ENCODE peak calls at places on chromosomes 1 and 21, in five cellular contexts. W is GM06990, J is cardiac fibroblast, X is epithelial cell of esophagus, L is astrocyte. Z is an unnamed sample.

GRCh38 chr1:184242507-184242943 is 144.3 kb upstream of the C1orf21 start:
- DNase-seq in X (peak), J (peak), W (no peak), L (peak), Z (peak)

GRCh38 chr21:42080788-42081083 is 9.6 kb downstream of the UMODL1 start:
- DNase-seq in L (peak), W (no peak), X (peak), J (peak), Z (peak)

GRCh38 chr1:21258331-21259134 is 31.7 kb downstream of the ECE1 start:
- DNase-seq in X (peak), J (no peak), W (no peak), L (no peak), Z (no peak)

GRCh38 chr1:77803371-77803770 is 23.9 kb downstream of the MIGA1 start:
- DNase-seq in W (no peak), L (no peak), X (no peak), J (no peak), Z (no peak)

GRCh38 chr1:178344513-178345077 is 152.2 kb downstream of the CLEC20A start:
- DNase-seq in L (peak), W (no peak), J (peak), X (peak), Z (peak)

GRCh38 chr1:194647118-194647517 is 1460.7 kb upstream of the B3GALT2 start:
- DNase-seq in W (no peak), X (no peak), J (no peak), L (no peak), Z (no peak)

GRCh38 chr1:98121661-98122060 is 200.8 kb upstream of the DPYD start:
- DNase-seq in W (no peak), X (no peak), L (peak), J (no peak), Z (no peak)

GRCh38 chr1:225897595-225898514 is 8.9 kb upstream of the LEFTY1 start:
- DNase-seq in J (no peak), L (no peak), X (no peak), W (no peak), Z (no peak)

GRCh38 chr1:178057863-178058576 is 35.9 kb upstream of the RASAL2 start:
- DNase-seq in L (peak), X (peak), W (no peak), J (peak), Z (peak)

GRCh38 chr1:182599339-182599738 is 4.8 kb downstream of the RGS16 start:
- DNase-seq in X (no peak), L (no peak), J (no peak), W (no peak), Z (no peak)

GRCh38 chr1:53669511-53670191 is 69.3 kb downstream of the GLIS1 start:
- DNase-seq in J (no peak), X (no peak), L (peak), W (no peak), Z (no peak)

GRCh38 chr1:236175642-236176336 is 33.5 kb downstream of the GPR137B start:
- DNase-seq in L (no peak), X (no peak), J (no peak), W (no peak), Z (no peak)

GRCh38 chr1:81799939-81800740 is 594 bp upstream of the ADGRL2 start:
- DNase-seq in L (peak), J (peak), X (peak), W (peak), Z (peak)

GRCh38 chr1:214764502-214764901 is 161.5 kb downstream of the CENPF start:
- DNase-seq in W (no peak), L (no peak), X (no peak), J (no peak), Z (no peak)

DNA sequence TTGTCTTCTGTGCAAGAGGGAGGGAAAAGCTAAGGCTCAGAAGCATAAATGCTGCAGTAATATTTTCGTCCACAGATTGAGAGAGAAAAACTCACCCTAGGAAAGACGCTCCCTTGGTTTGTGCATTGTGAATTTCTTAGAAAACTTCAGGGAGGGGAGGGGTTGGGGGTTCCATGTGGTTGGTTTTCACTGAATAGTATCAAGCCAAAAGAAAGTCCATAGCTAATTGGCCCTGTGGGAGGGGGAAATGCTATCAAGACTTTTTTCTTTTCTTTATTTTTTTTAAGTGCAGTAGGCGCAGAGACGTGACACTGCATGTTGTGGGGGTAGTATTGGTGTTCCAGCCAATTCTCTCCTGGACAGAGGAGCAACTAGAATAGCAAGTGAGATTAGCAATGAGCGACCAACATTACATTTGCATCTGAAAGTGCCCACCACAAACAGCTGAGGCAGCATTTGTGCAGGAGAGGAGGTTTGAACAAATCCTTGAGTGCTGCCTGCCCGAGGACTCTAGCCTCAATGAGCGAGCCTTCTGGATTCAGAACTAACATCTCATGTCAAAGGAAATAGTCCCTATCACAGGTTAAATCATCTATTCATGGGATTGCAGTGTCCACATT is 118.1 kb upstream of the MARK1 start:
- DNase-seq in X (no peak), J (no peak), W (no peak), L (no peak), Z (no peak)
- H3K4me3 ChIP-seq in X (no peak), J (no peak), W (no peak), L (no peak), Z (no peak)

GRCh38 chr1:159066108-159066507 is 10.5 kb downstream of the AIM2 start:
- DNase-seq in W (peak), X (no peak), L (no peak), J (no peak), Z (no peak)

GRCh38 chr1:159068877-159069276 is 7.7 kb downstream of the AIM2 start:
- DNase-seq in L (peak), W (no peak), J (peak), X (peak), Z (peak)

GRCh38 chr1:159071970-159072582 is 4.5 kb downstream of the AIM2 start:
- DNase-seq in X (peak), W (no peak), L (peak), J (peak), Z (peak)

GRCh38 chr1:159065106-159065505 is 11.5 kb downstream of the AIM2 start:
- DNase-seq in W (no peak), L (no peak), J (no peak), X (no peak), Z (no peak)

GRCh38 chr1:159067699-159068621 is 8.6 kb downstream of the AIM2 start:
- DNase-seq in W (peak), J (no peak), L (no peak), X (peak), Z (no peak)
- H3K4me3 ChIP-seq in W (peak), J (no peak), L (no peak), X (no peak), Z (no peak)

GRCh38 chr1:44778705-44779576 is 3.6 kb downstream of the RPS8 start:
- DNase-seq in L (no peak), W (no peak), J (no peak), X (no peak), Z (no peak)

GRCh38 chr1:44776749-44777068 is 1.4 kb downstream of the RPS8 start:
- DNase-seq in W (no peak), X (no peak), L (no peak), J (no peak), Z (no peak)

GRCh38 chr1:44775930-44776748 is 799 bp downstream of the RPS8 start:
- DNase-seq in W (no peak), L (no peak), X (peak), J (no peak), Z (peak)

GRCh38 chr1:44777547-44777946 is 2.2 kb downstream of the RPS8 start:
- DNase-seq in J (no peak), X (no peak), L (no peak), W (no peak), Z (no peak)

DNA sequence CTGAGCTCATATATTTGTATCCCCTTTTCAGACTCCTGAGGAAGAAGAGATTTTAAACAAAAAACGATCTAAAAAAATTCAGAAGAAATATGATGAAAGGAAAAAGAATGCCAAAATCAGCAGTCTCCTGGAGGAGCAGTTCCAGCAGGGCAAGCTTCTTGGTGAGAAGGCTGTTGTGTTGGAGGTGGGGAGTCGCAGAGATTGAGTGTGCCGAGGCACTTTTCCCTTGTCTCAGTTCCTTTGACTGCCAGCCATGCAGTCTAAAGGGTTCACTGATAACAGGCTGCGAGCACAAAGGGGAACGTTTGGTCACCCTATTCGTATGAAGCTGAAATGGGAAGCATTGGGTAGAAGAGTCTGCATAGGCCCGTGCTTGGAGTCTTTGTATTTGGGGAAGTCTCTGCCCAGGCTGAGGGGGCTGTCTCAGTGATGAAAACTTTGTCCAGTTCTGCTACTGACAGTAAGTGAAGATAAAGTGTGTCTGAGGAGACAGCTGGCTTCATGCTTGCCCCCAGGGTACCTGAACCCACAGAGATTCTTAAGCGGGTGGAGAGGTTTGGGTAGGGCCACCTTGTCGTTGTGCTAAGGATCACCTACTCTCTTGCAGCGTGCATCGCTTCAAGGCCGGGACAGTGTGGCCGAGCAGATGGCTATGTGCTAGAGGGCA is 2.8 kb downstream of the RPS8 start:
- DNase-seq in X (no peak), L (no peak), J (no peak), W (no peak), Z (no peak)
- H3K4me3 ChIP-seq in X (no peak), L (peak), J (peak), W (peak), Z (peak)

DNA sequence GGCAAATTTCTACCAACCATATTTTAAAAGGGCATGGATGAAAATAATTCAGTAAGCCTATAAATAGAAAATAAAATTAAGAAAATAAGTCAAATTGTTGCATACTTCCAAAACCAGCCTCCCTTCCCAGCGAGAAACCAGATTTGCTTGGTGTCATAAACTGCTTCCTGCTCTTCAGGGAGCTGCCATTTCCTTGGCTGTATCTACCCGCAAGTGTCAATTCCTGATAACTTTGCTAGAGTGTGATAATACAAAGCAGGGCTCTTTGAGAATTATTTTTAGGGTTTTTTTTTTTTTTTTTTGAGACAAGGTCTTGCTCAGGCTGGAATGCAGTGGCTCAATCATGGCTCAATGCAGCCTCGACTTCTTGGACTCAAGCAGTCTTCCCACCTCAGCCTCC is 62.3 kb downstream of the S1PR1 start:
- DNase-seq in X (no peak), J (no peak), L (no peak), W (no peak), Z (no peak)
- H3K4me3 ChIP-seq in X (no peak), J (no peak), L (no peak), W (no peak), Z (no peak)

DNA sequence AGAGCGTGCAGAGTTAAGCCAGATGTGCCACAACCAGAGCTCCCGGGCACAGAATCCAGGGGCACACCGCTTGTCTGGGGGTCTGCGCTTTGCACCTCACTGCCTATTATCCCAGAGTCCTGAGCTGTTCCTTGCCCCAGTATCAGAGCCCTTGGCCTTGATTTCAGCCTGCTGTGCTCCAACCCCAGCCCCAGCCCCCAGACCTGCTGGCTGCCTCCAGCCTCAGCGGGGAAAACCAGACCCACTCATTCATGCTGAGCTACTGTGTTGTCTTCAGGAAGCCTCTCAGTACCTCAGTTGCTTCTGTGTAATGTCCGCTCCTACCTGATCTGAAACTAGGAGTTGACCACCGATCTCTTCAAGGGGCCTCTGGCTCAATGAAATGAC is 1.1 kb downstream of the IKBKE start:
- DNase-seq in J (no peak), L (no peak), W (peak), X (no peak), Z (no peak)
- H3K4me3 ChIP-seq in J (peak), L (peak), W (peak), X (peak), Z (peak)

Z was measured in fibroblast of villous mesenchyme.